ENCODE peak calls at places on chromosomes 13 and 19, in eight cellular contexts. S is AG09319, M is astrocyte of the spinal cord, R is AG04449, F is uterus, K is chondrocyte, T is fibroblast of lung, U is K562. P is an unnamed sample.

GRCh38 chr13:53522034-53522433 is 493.4 kb downstream of the OLFM4 start:
- DNase-seq in S (no peak), M (no peak), R (no peak), F (no peak), K (no peak), T (no peak), U (no peak), P (no peak)

GRCh38 chr19:58000677-58001076 is 1.9 kb downstream of the ZNF606 start:
- DNase-seq in S (no peak), M (no peak), R (no peak), F (no peak), K (no peak), T (no peak), U (no peak), P (no peak)

GRCh38 chr13:103210348-103210747 is 144.1 kb upstream of the SLC10A2 start:
- DNase-seq in S (no peak), M (no peak), R (no peak), F (no peak), K (no peak), T (no peak), U (no peak), P (no peak)

GRCh38 chr13:81184556-81185265 is 843.8 kb upstream of the SPRY2 start:
- DNase-seq in S (no peak), M (peak), R (no peak), F (no peak), K (no peak), T (peak), U (no peak), P (no peak)

GRCh38 chr19:13072206-13072898 is 30.3 kb downstream of the LYL1 start:
- DNase-seq in S (no peak), M (no peak), R (no peak), F (no peak), K (no peak), T (no peak), U (no peak), P (no peak)

GRCh38 chr19:2129486-2129885 is 21.9 kb downstream of the AP3D1 start:
- DNase-seq in S (no peak), M (no peak), R (no peak), F (no peak), K (no peak), T (no peak), U (no peak), P (no peak)

GRCh38 chr19:45498411-45499195 is at the start of gene PPM1N:
- DNase-seq in S (no peak), M (no peak), R (no peak), F (no peak), K (no peak), T (no peak), U (no peak), P (peak)

GRCh38 chr13:67299072-67299635 is 69.0 kb upstream of the PCDH9 start:
- DNase-seq in S (no peak), M (peak), R (no peak), F (no peak), K (no peak), T (peak), U (no peak), P (no peak)

GRCh38 chr13:23621316-23621645 is 51.1 kb downstream of the TNFRSF19 start:
- DNase-seq in S (no peak), M (peak), R (peak), F (no peak), K (no peak), T (peak), U (no peak), P (peak)

DNA sequence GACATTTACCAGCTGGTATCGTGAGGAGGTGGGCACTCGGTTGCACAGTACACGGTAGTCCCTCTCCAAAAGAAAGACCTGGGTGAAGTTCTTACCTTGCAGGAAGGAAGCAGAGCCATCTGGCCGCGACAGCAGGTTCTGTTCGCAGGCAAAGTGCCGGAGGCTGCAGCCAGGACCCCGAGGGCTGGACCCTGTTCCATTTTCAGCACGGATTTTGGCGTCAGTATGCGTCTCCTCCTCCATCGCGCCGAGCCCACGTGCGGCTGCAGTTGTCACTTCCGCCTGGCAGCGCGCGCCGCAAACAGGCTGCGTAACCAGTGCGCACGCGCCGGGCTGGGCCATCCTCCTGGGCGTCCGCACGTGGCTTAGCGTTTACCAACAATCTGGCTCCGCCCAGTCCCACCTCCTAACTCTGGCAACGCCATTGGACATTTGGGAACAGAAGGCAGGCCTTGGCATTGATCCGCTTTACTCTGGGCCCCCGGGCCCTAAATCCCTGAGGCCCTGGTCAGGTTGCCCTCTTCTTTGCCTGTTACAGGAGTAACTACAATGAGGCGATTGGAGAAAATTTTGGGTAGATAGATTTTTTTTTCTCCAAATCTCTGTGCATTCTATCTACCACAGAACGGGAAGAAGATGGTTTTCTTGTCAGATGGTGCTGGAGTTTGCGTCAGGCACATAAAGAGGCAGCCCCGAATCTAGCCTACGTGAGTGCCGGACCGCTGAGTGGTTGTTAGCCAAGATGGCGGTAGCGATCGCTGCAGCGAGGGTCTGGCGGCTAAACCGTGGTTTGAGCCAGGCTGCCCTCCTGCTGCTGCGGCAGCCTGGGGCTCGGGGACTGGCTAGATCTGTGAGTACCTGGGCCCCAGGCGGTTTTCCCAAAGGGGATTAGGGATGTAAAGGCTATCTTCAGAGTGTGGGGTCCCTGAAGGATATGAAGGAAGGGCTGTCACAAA is at the start of the genes BCKDHA and EXOSC5:
- DNase-seq in S (peak), M (peak), R (peak), F (peak), K (peak), T (peak), U (peak), P (peak)
- TF ChIP-seq CTCF in S (no peak), M (no peak), R (no peak), F (no peak), K (peak), T (no peak), U (no peak), P (no peak)

DNA sequence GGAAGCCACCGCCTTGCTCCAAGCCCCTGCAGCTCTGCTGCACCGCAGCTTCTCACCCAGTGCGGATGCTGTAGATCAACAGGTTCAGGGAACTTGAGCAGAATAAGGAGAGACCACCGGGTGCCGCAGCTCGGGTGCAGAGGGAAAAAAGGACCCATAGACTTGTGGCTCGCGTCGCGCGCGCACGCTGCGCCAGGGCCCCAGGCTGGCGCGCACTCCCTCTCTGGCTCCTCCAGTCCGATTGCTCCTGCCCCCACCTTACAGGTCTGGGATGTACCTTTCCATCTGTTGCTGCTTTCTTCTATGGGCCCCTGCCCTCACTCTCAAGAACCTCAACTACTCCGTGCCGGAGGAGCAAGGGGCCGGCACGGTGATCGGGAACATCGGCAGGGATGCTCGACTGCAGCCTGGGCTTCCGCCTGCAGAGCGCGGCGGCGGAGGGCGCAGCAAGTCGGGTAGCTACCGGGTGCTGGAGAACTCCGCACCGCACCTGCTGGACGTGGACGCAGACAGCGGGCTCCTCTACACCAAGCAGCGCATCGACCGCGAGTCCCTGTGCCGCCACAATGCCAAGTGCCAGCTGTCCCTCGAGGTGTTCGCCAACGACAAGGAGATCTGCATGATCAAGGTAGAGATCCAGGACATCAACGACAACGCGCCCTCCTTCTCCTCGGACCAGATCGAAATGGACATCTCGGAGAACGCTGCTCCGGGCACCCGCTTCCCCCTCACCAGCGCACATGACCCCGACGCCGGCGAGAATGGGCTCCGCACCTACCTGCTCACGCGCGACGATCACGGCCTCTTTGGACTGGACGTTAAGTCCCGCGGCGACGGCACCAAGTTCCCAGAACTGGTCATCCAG is 964 bp downstream of the PCDH17 start:
- DNase-seq in S (no peak), M (peak), R (no peak), F (no peak), K (peak), T (peak), U (no peak), P (peak)
- TF ChIP-seq CTCF in S (no peak), M (no peak), R (no peak), F (no peak), K (peak), T (no peak), U (no peak), P (no peak)

DNA sequence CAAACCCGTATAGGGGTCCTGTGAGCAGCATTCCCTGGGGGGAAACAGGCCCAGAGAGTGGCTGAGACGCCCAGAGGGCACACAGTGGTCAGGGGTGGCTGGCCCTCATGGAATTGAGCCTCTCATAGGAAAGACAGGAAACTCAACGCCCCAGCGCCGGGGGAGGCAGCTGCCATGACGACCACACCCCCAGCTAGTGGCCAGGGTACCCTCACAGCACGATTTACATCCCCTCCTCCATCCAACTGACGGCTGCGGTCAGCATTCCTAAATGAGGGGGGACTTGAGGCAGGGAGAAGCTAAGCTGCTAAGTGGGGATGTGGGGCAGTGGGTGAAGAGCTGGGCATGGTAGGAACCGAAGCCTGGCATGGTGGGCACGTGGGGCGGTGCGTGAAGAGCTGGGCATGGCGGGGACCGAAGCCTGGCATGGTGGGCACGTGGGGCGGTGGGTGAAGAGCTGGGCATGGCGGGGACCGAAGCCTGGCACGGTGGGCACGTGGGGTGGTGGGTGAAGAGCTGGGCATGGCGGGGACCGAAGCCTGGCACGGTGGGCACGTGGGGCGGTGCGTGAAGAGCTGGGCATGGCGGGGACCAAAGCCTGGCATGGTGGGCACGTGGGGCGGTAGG is 10.0 kb downstream of the MED16 start:
- DNase-seq in S (no peak), M (no peak), R (no peak), F (no peak), K (no peak), T (no peak), U (no peak), P (no peak)
- TF ChIP-seq CTCF in S (no peak), M (no peak), R (no peak), F (no peak), K (no peak), T (no peak), U (no peak), P (no peak)

GRCh38 chr13:50123862-50124535 is 108.8 kb downstream of the KCNRG start:
- DNase-seq in S (peak), M (peak), R (peak), F (peak), K (no peak), T (peak), U (no peak), P (peak)
- TF ChIP-seq CTCF in S (no peak), M (no peak), R (peak), F (no peak), K (peak), T (no peak), U (no peak), P (no peak)